ENCODE peak calls at places on chromosome 5, in four cellular contexts. One of them, this sample, is unnamed.

GRCh38 chr5:155872801-155873200 is 454.2 kb upstream of the SGCD start:
- DNase-seq in GM10248: no peak
- DNase-seq in body of pancreas: no peak
- DNase-seq in fibroblast of lung: no peak
- DNase-seq in this sample: no peak

GRCh38 chr5:150035139-150035893 is 34.8 kb downstream of the HMGXB3 start:
- DNase-seq in body of pancreas: no peak
- DNase-seq in GM10248: no peak
- DNase-seq in fibroblast of lung: no peak
- DNase-seq in this sample: no peak

GRCh38 chr5:32833621-32834102 is 122.5 kb downstream of the NPR3 start:
- DNase-seq in fibroblast of lung: no peak
- DNase-seq in body of pancreas: no peak
- DNase-seq in GM10248: no peak
- DNase-seq in this sample: no peak

GRCh38 chr5:179749857-179750508 is 17.4 kb downstream of the MAML1 start:
- DNase-seq in fibroblast of lung: no peak
- DNase-seq in GM10248: no peak
- DNase-seq in body of pancreas: no peak
- DNase-seq in this sample: no peak

GRCh38 chr5:84430863-84431663 is 46.4 kb upstream of the EDIL3 start:
- DNase-seq in GM10248: no peak
- DNase-seq in fibroblast of lung: no peak
- DNase-seq in body of pancreas: peak
- DNase-seq in this sample: no peak

GRCh38 chr5:147458581-147458980 is 51.3 kb downstream of the DPYSL3 start:
- DNase-seq in body of pancreas: no peak
- DNase-seq in fibroblast of lung: no peak
- DNase-seq in GM10248: no peak
- DNase-seq in this sample: no peak

GRCh38 chr5:78594946-78595921 is 53.3 kb downstream of the LHFPL2 start:
- DNase-seq in fibroblast of lung: peak
- DNase-seq in GM10248: no peak
- DNase-seq in body of pancreas: peak
- DNase-seq in this sample: no peak

GRCh38 chr5:60960591-60960990 is 15.6 kb downstream of the NDUFAF2 start:
- DNase-seq in body of pancreas: no peak
- DNase-seq in fibroblast of lung: peak
- DNase-seq in GM10248: no peak
- DNase-seq in this sample: peak

GRCh38 chr5:151469992-151470391 is 22.6 kb downstream of the SLC36A1 start:
- DNase-seq in body of pancreas: no peak
- DNase-seq in GM10248: no peak
- DNase-seq in fibroblast of lung: no peak
- DNase-seq in this sample: no peak

DNA sequence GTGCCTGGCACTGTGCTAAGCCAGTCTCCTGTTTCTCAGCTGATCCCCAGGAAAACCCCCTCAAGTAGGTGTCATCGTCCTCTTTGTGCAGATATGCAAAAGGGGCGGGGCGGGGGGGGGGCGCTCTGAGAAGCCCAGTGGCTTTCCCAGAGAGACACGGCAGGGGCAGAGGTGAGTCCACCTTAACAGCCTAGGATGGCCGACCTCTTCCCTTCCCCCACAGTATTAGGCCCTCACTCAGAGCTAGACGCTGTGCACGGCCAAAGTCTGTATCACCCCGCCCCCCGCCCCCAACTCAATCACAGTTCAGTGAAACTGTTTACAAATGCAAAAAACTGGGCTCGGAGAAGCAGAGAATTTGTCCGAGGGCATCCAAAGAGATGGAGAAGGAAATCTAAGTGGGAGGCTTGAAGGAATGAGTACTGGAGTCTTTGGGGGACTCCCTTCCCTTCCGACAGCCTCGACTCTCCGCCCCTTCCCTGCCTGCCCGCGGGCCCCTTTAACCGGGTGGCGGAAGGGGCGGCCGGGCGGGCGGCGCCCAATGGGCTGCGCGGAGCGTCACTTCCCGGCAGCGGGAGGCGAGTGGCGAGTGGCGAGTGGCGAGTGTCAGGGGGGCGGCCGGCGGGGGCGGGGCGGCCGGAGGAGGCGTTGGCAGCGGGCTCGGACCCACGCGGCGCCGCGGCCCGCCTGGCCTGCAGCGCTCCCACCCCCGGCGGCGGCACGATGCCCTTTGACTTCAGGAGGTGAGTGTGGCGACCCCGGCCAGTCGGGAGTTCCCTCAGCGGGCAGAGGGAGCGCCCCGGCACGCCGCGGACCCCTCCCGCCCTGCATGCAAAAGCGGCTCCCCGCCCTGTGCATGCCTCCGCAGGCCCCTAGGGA is at the start of gene ERGIC1:
- DNase-seq in GM10248: peak
- DNase-seq in body of pancreas: peak
- DNase-seq in fibroblast of lung: peak
- DNase-seq in this sample: peak
- TF ChIP-seq CTCF in GM10248: no peak
- TF ChIP-seq CTCF in body of pancreas: no peak
- TF ChIP-seq CTCF in fibroblast of lung: no peak
- TF ChIP-seq CTCF in this sample: no peak

GRCh38 chr5:141199359-141200235 is at the start of gene PCDHB11:
- DNase-seq in fibroblast of lung: no peak
- DNase-seq in GM10248: no peak
- DNase-seq in body of pancreas: peak
- DNase-seq in this sample: no peak
- TF ChIP-seq CTCF in fibroblast of lung: no peak
- TF ChIP-seq CTCF in GM10248: no peak
- TF ChIP-seq CTCF in body of pancreas: peak
- TF ChIP-seq CTCF in this sample: no peak

DNA sequence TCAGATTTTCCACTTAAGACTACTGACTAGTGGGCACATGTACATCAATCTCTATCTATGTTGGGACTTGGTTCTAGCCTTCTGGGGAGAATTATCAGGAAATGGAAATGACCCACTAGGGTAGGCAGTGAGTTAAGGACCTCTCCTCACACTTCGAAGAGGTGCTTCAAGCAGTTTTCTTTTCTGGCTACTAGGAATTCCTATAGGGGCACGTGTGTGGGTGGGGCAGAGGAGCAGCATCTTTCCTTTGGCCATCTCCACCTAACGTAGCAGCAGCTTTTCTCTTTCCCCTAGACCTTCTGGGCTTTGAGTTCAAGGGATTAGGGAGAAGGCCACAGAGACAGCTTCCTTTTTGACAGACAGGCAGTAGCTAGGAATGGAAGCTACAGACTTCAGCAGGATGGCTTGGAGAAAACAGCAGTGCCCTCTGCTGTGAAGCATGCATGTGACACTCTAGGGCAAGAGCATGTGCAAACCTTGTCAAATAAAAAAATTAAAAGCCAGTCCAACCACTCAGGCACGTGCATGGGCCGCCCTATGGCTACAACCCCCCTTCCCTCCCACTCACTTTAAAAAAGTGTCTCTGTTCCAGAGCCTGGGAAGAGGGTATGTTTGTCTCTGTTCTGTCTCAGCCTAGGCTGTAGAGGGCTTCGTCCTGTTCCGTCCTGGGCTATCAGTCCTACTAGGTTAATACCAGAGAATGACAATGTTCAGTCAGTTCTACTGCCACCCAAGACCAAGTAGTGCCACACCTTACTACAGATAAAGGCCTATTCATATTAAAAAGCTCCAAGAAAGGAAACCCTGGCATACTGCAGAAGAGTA is 8.7 kb upstream of the GFRA3 start:
- DNase-seq in body of pancreas: peak
- DNase-seq in GM10248: no peak
- DNase-seq in fibroblast of lung: peak
- DNase-seq in this sample: peak
- TF ChIP-seq CTCF in body of pancreas: peak
- TF ChIP-seq CTCF in GM10248: peak
- TF ChIP-seq CTCF in fibroblast of lung: peak
- TF ChIP-seq CTCF in this sample: peak

DNA sequence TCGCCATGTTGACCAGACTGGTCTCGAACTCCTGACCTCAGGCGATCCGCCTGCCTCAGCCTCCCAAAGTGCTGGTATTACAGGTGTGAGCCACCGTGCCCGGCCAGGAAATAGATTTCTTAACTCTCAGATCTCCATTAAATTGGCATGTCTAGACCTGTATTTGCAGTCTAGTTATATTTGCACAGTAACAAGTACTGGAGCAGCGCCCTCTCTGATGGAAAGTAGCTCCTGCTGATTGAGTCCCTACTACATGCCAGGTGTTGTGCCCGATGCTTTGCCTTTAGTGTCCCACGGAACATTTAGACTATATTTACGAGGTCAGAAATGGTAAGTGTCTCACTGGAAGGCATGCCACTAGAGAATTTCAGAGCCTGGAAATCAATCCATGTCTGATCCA is 15.8 kb upstream of the TMED9 start:
- DNase-seq in fibroblast of lung: no peak
- DNase-seq in GM10248: no peak
- DNase-seq in body of pancreas: no peak
- DNase-seq in this sample: no peak
- TF ChIP-seq CTCF in fibroblast of lung: no peak
- TF ChIP-seq CTCF in GM10248: no peak
- TF ChIP-seq CTCF in body of pancreas: no peak
- TF ChIP-seq CTCF in this sample: no peak

GRCh38 chr5:141269195-141269594 is 24.0 kb downstream of the PCDHB15 start:
- DNase-seq in body of pancreas: no peak
- DNase-seq in GM10248: no peak
- DNase-seq in fibroblast of lung: no peak
- DNase-seq in this sample: no peak

DNA sequence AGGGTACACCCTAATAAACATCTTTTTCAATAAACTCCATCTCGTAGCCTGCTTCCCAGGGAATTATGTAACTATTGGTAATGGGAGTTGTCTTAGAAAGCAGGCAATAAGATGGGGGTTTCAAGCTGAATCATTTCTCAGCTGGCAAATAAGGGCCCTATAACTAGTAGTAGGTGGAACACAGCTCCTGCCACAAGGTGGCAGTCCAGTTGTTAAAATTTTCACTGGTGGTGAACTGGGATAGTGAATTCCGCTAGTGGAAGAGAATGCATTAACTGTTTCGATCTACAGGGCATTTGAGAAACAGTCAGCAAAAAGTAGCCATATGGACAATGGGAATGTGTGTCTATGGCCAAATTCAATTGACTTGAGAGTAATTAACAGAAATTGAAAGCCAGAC is 27.7 kb downstream of the PCDHB15 start:
- DNase-seq in GM10248: no peak
- DNase-seq in body of pancreas: no peak
- DNase-seq in fibroblast of lung: no peak
- DNase-seq in this sample: no peak
- TF ChIP-seq CTCF in GM10248: no peak
- TF ChIP-seq CTCF in body of pancreas: no peak
- TF ChIP-seq CTCF in fibroblast of lung: no peak
- TF ChIP-seq CTCF in this sample: no peak

DNA sequence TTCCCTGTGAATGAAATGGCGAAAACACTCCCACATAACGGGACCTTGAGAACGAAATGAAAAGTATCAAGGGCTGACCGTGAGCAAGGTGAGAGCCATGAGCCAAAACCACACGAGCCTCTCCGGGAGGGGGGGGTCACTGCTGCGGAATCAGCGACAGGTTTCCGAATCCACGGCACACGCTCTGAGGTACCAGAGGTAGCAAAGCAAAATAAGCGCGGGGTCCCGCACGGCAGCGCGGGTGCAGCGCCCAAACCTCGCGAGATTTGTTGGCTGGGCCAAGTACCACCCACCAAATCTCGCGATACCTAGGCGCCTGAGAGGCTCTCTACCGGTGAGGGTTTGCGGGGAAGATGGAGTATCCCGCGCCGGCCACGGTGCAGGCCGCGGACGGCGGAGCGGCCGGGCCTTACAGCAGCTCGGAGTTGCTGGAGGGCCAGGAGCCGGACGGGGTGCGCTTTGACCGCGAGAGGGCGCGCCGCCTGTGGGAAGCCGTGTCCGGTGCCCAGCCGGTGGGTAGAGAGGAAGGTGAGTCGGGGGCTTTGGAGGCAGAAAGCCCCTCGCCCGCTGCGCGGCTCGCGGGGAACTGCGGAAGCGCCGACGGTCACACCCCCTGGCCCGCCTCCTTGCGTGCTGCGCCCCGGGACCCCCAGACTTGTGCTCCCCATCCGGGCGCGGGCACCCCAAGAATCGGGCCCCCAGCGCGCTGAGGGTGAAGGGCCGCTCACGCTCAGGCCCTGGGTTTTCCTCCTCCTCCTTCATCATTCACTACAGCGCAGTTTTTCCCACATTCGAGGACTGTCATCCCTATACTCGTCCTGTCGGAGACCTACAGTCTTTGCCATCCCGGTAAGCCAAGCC is at the start of gene ZNF346:
- DNase-seq in body of pancreas: peak
- DNase-seq in GM10248: peak
- DNase-seq in fibroblast of lung: peak
- DNase-seq in this sample: peak
- TF ChIP-seq CTCF in body of pancreas: peak
- TF ChIP-seq CTCF in GM10248: peak
- TF ChIP-seq CTCF in fibroblast of lung: peak
- TF ChIP-seq CTCF in this sample: peak

This sample was measured in GM13976.